ENCODE peak calls at places on chromosomes 1 and 21, in six cellular contexts. One of them, this sample, is unnamed.

GRCh38 chr1:168835791-168836190 is 106.8 kb upstream of the DPT start:
- DNase-seq in astrocyte of the cerebellum: no peak
- DNase-seq in CD8-positive, alpha-beta T cell: no peak
- DNase-seq in suprapubic skin: no peak
- DNase-seq in aorta: no peak
- DNase-seq in right lobe of liver: no peak
- DNase-seq in this sample: no peak

GRCh38 chr1:113401067-113401466 is 10.8 kb downstream of the MAGI3 start:
- DNase-seq in astrocyte of the cerebellum: no peak
- DNase-seq in CD8-positive, alpha-beta T cell: no peak
- DNase-seq in suprapubic skin: no peak
- DNase-seq in aorta: no peak
- DNase-seq in right lobe of liver: no peak
- DNase-seq in this sample: no peak

GRCh38 chr1:226736908-226737818 is 1.9 kb downstream of the ITPKB start:
- DNase-seq in astrocyte of the cerebellum: no peak
- DNase-seq in CD8-positive, alpha-beta T cell: peak
- DNase-seq in suprapubic skin: peak
- DNase-seq in aorta: peak
- DNase-seq in right lobe of liver: peak
- DNase-seq in this sample: peak

GRCh38 chr1:193774536-193775323 is 588.3 kb upstream of the B3GALT2 start:
- DNase-seq in astrocyte of the cerebellum: no peak
- DNase-seq in CD8-positive, alpha-beta T cell: no peak
- DNase-seq in suprapubic skin: no peak
- DNase-seq in aorta: no peak
- DNase-seq in right lobe of liver: no peak
- DNase-seq in this sample: no peak

GRCh38 chr1:28139033-28139712 is 37.3 kb downstream of the PTAFR start:
- DNase-seq in astrocyte of the cerebellum: no peak
- DNase-seq in CD8-positive, alpha-beta T cell: no peak
- DNase-seq in suprapubic skin: no peak
- DNase-seq in aorta: no peak
- DNase-seq in right lobe of liver: no peak
- DNase-seq in this sample: no peak

GRCh38 chr1:40014812-40015594 is 25.5 kb upstream of the CAP1 start:
- DNase-seq in astrocyte of the cerebellum: peak
- DNase-seq in CD8-positive, alpha-beta T cell: no peak
- DNase-seq in suprapubic skin: no peak
- DNase-seq in aorta: no peak
- DNase-seq in right lobe of liver: no peak
- DNase-seq in this sample: peak

GRCh38 chr1:111204211-111204883 is 3.9 kb upstream of the DENND2D start:
- DNase-seq in astrocyte of the cerebellum: no peak
- DNase-seq in CD8-positive, alpha-beta T cell: peak
- DNase-seq in suprapubic skin: peak
- DNase-seq in aorta: peak
- DNase-seq in right lobe of liver: peak
- DNase-seq in this sample: peak

GRCh38 chr1:233085566-233085965 is 135.2 kb downstream of the NTPCR start:
- DNase-seq in astrocyte of the cerebellum: no peak
- DNase-seq in CD8-positive, alpha-beta T cell: no peak
- DNase-seq in suprapubic skin: no peak
- DNase-seq in aorta: no peak
- DNase-seq in right lobe of liver: no peak
- DNase-seq in this sample: no peak

GRCh38 chr21:31232344-31232743 is 111.7 kb downstream of the TIAM1 start:
- DNase-seq in astrocyte of the cerebellum: no peak
- DNase-seq in CD8-positive, alpha-beta T cell: no peak
- DNase-seq in suprapubic skin: no peak
- DNase-seq in aorta: no peak
- DNase-seq in right lobe of liver: no peak
- DNase-seq in this sample: no peak

GRCh38 chr1:226061793-226062557 is 541 bp upstream of the H3-3A start:
- DNase-seq in astrocyte of the cerebellum: no peak
- DNase-seq in CD8-positive, alpha-beta T cell: peak
- DNase-seq in suprapubic skin: peak
- DNase-seq in aorta: peak
- DNase-seq in right lobe of liver: peak
- DNase-seq in this sample: peak

GRCh38 chr1:231027136-231027925 is 12.7 kb downstream of the FAM89A start:
- DNase-seq in astrocyte of the cerebellum: no peak
- DNase-seq in CD8-positive, alpha-beta T cell: no peak
- DNase-seq in suprapubic skin: no peak
- DNase-seq in aorta: no peak
- DNase-seq in right lobe of liver: no peak
- DNase-seq in this sample: no peak

GRCh38 chr1:20731057-20731991 is 1.2 kb downstream of the SH2D5 start:
- DNase-seq in astrocyte of the cerebellum: no peak
- DNase-seq in CD8-positive, alpha-beta T cell: no peak
- DNase-seq in suprapubic skin: no peak
- DNase-seq in aorta: no peak
- DNase-seq in right lobe of liver: no peak
- DNase-seq in this sample: no peak

GRCh38 chr21:29145354-29145782 is 14.9 kb downstream of the MAP3K7CL start:
- DNase-seq in astrocyte of the cerebellum: peak
- DNase-seq in CD8-positive, alpha-beta T cell: no peak
- DNase-seq in suprapubic skin: no peak
- DNase-seq in aorta: peak
- DNase-seq in right lobe of liver: no peak
- DNase-seq in this sample: no peak
- H3K4me3 ChIP-seq in astrocyte of the cerebellum: no peak
- H3K4me3 ChIP-seq in CD8-positive, alpha-beta T cell: no peak
- H3K4me3 ChIP-seq in suprapubic skin: no peak
- H3K4me3 ChIP-seq in aorta: no peak
- H3K4me3 ChIP-seq in right lobe of liver: no peak
- H3K4me3 ChIP-seq in this sample: no peak

DNA sequence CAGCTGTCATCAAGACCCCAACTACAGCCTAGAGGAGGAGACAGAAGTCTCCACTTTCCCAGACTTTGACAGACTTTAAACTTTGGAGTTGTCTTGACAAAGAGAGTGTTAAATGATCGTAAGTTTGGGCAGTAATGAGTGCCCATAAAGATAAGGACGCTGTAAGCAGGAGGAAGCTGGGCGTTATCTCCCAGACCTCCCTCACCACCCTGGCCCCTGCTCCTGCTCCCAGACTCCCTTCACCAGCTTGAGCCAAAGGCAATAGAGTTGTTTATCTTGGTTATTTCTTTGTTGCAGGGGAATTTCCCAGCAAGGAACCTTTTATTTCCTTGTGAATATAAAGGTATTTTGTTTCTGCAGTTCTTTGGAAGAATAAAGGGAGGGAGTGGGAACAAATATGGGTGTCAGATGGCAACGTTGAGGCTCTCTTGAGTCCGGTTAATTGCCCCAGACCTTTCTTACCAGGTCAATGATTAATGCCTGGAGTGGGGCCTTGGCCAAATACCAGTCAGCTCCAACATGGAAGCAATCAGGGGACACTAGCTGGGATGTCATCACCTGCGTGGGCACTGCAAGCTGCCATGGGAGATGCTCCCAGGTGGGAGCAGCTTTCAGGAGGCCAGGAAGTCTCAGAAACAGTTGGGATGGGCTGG is 4.4 kb downstream of the PIGR start:
- DNase-seq in astrocyte of the cerebellum: no peak
- DNase-seq in CD8-positive, alpha-beta T cell: no peak
- DNase-seq in suprapubic skin: no peak
- DNase-seq in aorta: no peak
- DNase-seq in right lobe of liver: peak
- DNase-seq in this sample: no peak
- H3K4me3 ChIP-seq in astrocyte of the cerebellum: no peak
- H3K4me3 ChIP-seq in CD8-positive, alpha-beta T cell: no peak
- H3K4me3 ChIP-seq in suprapubic skin: no peak
- H3K4me3 ChIP-seq in aorta: no peak
- H3K4me3 ChIP-seq in right lobe of liver: no peak
- H3K4me3 ChIP-seq in this sample: no peak

DNA sequence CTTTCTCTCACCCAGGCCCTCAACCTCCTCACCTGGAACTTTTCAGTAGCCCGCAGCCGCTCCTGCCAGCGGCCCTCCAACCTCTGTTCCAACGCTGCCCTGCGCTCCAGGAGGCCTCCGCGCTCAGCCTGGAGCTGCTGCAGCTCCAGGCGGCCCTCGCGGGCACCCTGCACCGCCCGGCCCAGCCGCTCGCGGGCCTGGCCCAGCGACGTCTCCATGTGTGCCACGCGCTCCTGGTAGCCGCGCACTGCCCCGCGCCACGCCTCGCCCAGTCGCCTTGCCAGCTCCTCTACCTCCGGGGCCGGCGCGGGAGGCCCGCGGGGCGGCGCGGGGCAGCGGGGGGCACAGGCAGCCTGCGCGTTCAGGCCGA is 772 bp downstream of the NES start:
- DNase-seq in astrocyte of the cerebellum: no peak
- DNase-seq in CD8-positive, alpha-beta T cell: no peak
- DNase-seq in suprapubic skin: no peak
- DNase-seq in aorta: no peak
- DNase-seq in right lobe of liver: no peak
- DNase-seq in this sample: no peak
- H3K4me3 ChIP-seq in astrocyte of the cerebellum: peak
- H3K4me3 ChIP-seq in CD8-positive, alpha-beta T cell: no peak
- H3K4me3 ChIP-seq in suprapubic skin: peak
- H3K4me3 ChIP-seq in aorta: peak
- H3K4me3 ChIP-seq in right lobe of liver: peak
- H3K4me3 ChIP-seq in this sample: peak

GRCh38 chr1:90220941-90221693 is 226.2 kb downstream of the ZNF326 start:
- DNase-seq in astrocyte of the cerebellum: no peak
- DNase-seq in CD8-positive, alpha-beta T cell: no peak
- DNase-seq in suprapubic skin: no peak
- DNase-seq in aorta: no peak
- DNase-seq in right lobe of liver: no peak
- DNase-seq in this sample: no peak
- H3K4me3 ChIP-seq in astrocyte of the cerebellum: no peak
- H3K4me3 ChIP-seq in CD8-positive, alpha-beta T cell: no peak
- H3K4me3 ChIP-seq in suprapubic skin: no peak
- H3K4me3 ChIP-seq in aorta: no peak
- H3K4me3 ChIP-seq in right lobe of liver: no peak
- H3K4me3 ChIP-seq in this sample: no peak

GRCh38 chr21:34129039-34129891 is 55.9 kb downstream of the MRPS6 start:
- DNase-seq in astrocyte of the cerebellum: peak
- DNase-seq in CD8-positive, alpha-beta T cell: peak
- DNase-seq in suprapubic skin: no peak
- DNase-seq in aorta: peak
- DNase-seq in right lobe of liver: no peak
- DNase-seq in this sample: no peak
- H3K4me3 ChIP-seq in astrocyte of the cerebellum: peak
- H3K4me3 ChIP-seq in CD8-positive, alpha-beta T cell: peak
- H3K4me3 ChIP-seq in suprapubic skin: no peak
- H3K4me3 ChIP-seq in aorta: no peak
- H3K4me3 ChIP-seq in right lobe of liver: no peak
- H3K4me3 ChIP-seq in this sample: no peak